ENCODE peak calls at places on chromosomes 16 and 17, in eight cellular contexts. S is left ventricle myocardium inferior; O is CD4-positive, alpha-beta T cell; X is A549; N is IMR-90; Y is tibial nerve; M is GM12865; W is fibroblast of pulmonary artery. D is an unnamed sample.

GRCh38 chr16:87436225-87437172 is 44.4 kb downstream of the MAP1LC3B start:
- DNase-seq in S (no peak), O (no peak), X (no peak), N (peak), Y (no peak), M (no peak), W (peak), D (no peak)

GRCh38 chr17:81868674-81869220 is 2.4 kb downstream of the ARHGDIA start:
- DNase-seq in S (no peak), O (no peak), X (peak), N (peak), Y (no peak), M (no peak), W (peak), D (no peak)

GRCh38 chr17:33520404-33521032 is 227.4 kb upstream of the ASIC2 start:
- DNase-seq in S (peak), O (peak), X (peak), N (peak), Y (peak), M (peak), W (peak), D (no peak)

GRCh38 chr16:35339337-35339736 is 1879.9 kb downstream of the TP53TG3F start:
- DNase-seq in S (no peak), O (no peak), X (no peak), N (no peak), Y (no peak), M (no peak), W (no peak), D (no peak)

GRCh38 chr16:54655171-54655590 is 275.5 kb upstream of the IRX5 start:
- DNase-seq in S (peak), O (no peak), X (no peak), N (no peak), Y (peak), M (no peak), W (peak), D (no peak)

GRCh38 chr16:13937411-13937810 is 17.5 kb downstream of the ERCC4 start:
- DNase-seq in S (no peak), O (no peak), X (no peak), N (no peak), Y (no peak), M (no peak), W (no peak), D (no peak)

GRCh38 chr17:19753661-19754463 is 5.8 kb upstream of the ALDH3A1 start:
- DNase-seq in S (no peak), O (no peak), X (peak), N (no peak), Y (no peak), M (no peak), W (no peak), D (no peak)

GRCh38 chr17:16491703-16492612 is at the start of gene LRRC75A:
- DNase-seq in S (peak), O (peak), X (no peak), N (peak), Y (no peak), M (peak), W (no peak), D (no peak)

GRCh38 chr17:46890638-46891037 is 32.3 kb upstream of the GOSR2 start:
- DNase-seq in S (no peak), O (no peak), X (no peak), N (no peak), Y (no peak), M (no peak), W (no peak), D (no peak)

GRCh38 chr16:74813109-74813641 is 38.6 kb upstream of the FA2H start:
- DNase-seq in S (peak), O (peak), X (peak), N (peak), Y (peak), M (peak), W (peak), D (no peak)

GRCh38 chr17:28701987-28702751 is 9.5 kb downstream of the PROCA1 start:
- DNase-seq in S (no peak), O (no peak), X (no peak), N (no peak), Y (no peak), M (no peak), W (no peak), D (no peak)

GRCh38 chr16:59993101-59993500 is 1259.0 kb upstream of the GOT2 start:
- DNase-seq in S (no peak), O (no peak), X (peak), N (no peak), Y (no peak), M (no peak), W (no peak), D (no peak)

GRCh38 chr16:16917201-16917600 is 538.3 kb downstream of the NPIPA7 start:
- DNase-seq in S (no peak), O (no peak), X (no peak), N (no peak), Y (no peak), M (no peak), W (no peak), D (no peak)

GRCh38 chr17:49363251-49363650 is 1.2 kb upstream of the ZNF652 start:
- DNase-seq in S (no peak), O (no peak), X (no peak), N (no peak), Y (no peak), M (no peak), W (no peak), D (no peak)

GRCh38 chr17:63929860-63930766 is 2.0 kb downstream of the CD79B start:
- DNase-seq in S (no peak), O (no peak), X (no peak), N (no peak), Y (no peak), M (no peak), W (no peak), D (no peak)

GRCh38 chr16:55418586-55418985 is 60.4 kb upstream of the MMP2 start:
- DNase-seq in S (no peak), O (no peak), X (no peak), N (peak), Y (no peak), M (no peak), W (peak), D (no peak)

GRCh38 chr17:36936455-36936934 is 780 bp upstream of the LHX1 start:
- DNase-seq in S (no peak), O (no peak), X (no peak), N (no peak), Y (no peak), M (no peak), W (no peak), D (no peak)

GRCh38 chr17:55577687-55578086 is 66.4 kb upstream of the SMIM36 start:
- DNase-seq in S (peak), O (peak), X (no peak), N (peak), Y (no peak), M (peak), W (no peak), D (no peak)

GRCh38 chr16:23836404-23837291 is 865 bp downstream of the PRKCB start:
- DNase-seq in S (peak), O (peak), X (no peak), N (no peak), Y (no peak), M (peak), W (no peak), D (no peak)

GRCh38 chr16:86457621-86458456 is 52.5 kb upstream of the FOXF1 start:
- DNase-seq in S (no peak), O (no peak), X (no peak), N (peak), Y (peak), M (no peak), W (peak), D (peak)

GRCh38 chr16:71476457-71476856 is 12.7 kb downstream of the ZNF19 start:
- DNase-seq in S (no peak), O (no peak), X (no peak), N (no peak), Y (no peak), M (no peak), W (no peak), D (no peak)

GRCh38 chr16:52580488-52580887 is 33.5 kb upstream of the TOX3 start:
- DNase-seq in S (no peak), O (no peak), X (no peak), N (no peak), Y (no peak), M (no peak), W (no peak), D (no peak)

GRCh38 chr17:83196088-83196765 is 116.8 kb downstream of the METRNL start:
- DNase-seq in S (peak), O (no peak), X (no peak), N (peak), Y (peak), M (no peak), W (peak), D (peak)

GRCh38 chr17:10875984-10876555 is 38.2 kb upstream of the PIRT start:
- DNase-seq in S (no peak), O (no peak), X (peak), N (peak), Y (peak), M (peak), W (peak), D (no peak)

GRCh38 chr17:82690786-82691489 is 7.6 kb downstream of the RAB40B start:
- DNase-seq in S (no peak), O (no peak), X (no peak), N (no peak), Y (no peak), M (no peak), W (no peak), D (no peak)

GRCh38 chr16:87689956-87690465 is 75.8 kb downstream of the KLHDC4 start:
- DNase-seq in S (no peak), O (no peak), X (no peak), N (no peak), Y (no peak), M (no peak), W (no peak), D (no peak)

GRCh38 chr16:58148526-58148925 is 19.3 kb upstream of the CFAP20 start:
- DNase-seq in S (no peak), O (no peak), X (no peak), N (no peak), Y (no peak), M (no peak), W (no peak), D (no peak)

GRCh38 chr17:67993153-67993997 is 2.9 kb downstream of the C17orf58 start:
- DNase-seq in S (peak), O (peak), X (peak), N (peak), Y (peak), M (peak), W (peak), D (peak)

GRCh38 chr17:39132192-39132600 is 19.2 kb downstream of the PLXDC1 start:
- DNase-seq in S (no peak), O (no peak), X (peak), N (peak), Y (peak), M (no peak), W (peak), D (no peak)

GRCh38 chr16:48126801-48127644 is 28.8 kb downstream of the ABCC12 start:
- DNase-seq in S (no peak), O (no peak), X (peak), N (peak), Y (no peak), M (no peak), W (peak), D (peak)

GRCh38 chr17:41496803-41497484 is 7.2 kb upstream of the KRT36 start:
- DNase-seq in S (peak), O (peak), X (peak), N (peak), Y (peak), M (peak), W (peak), D (peak)

GRCh38 chr17:51487947-51488346 is 227.6 kb downstream of the UTP18 start:
- DNase-seq in S (no peak), O (peak), X (peak), N (no peak), Y (no peak), M (peak), W (no peak), D (no peak)

GRCh38 chr16:70715860-70716357 is 30.1 kb upstream of the MTSS2 start:
- DNase-seq in S (no peak), O (no peak), X (no peak), N (peak), Y (no peak), M (no peak), W (peak), D (no peak)

GRCh38 chr17:63999680-64000531 is 1.8 kb downstream of the PRR29 start:
- DNase-seq in S (no peak), O (no peak), X (no peak), N (no peak), Y (no peak), M (no peak), W (no peak), D (no peak)

GRCh38 chr16:70594569-70594968 is 51.8 kb upstream of the IL34 start:
- DNase-seq in S (peak), O (no peak), X (no peak), N (no peak), Y (peak), M (no peak), W (peak), D (no peak)

GRCh38 chr16:8568231-8568617 is 22.1 kb downstream of the TMEM114 start:
- DNase-seq in S (no peak), O (no peak), X (no peak), N (peak), Y (no peak), M (no peak), W (no peak), D (no peak)

GRCh38 chr17:12020595-12021590 is at the start of gene MAP2K4:
- DNase-seq in S (peak), O (peak), X (peak), N (peak), Y (peak), M (peak), W (peak), D (peak)

DNA sequence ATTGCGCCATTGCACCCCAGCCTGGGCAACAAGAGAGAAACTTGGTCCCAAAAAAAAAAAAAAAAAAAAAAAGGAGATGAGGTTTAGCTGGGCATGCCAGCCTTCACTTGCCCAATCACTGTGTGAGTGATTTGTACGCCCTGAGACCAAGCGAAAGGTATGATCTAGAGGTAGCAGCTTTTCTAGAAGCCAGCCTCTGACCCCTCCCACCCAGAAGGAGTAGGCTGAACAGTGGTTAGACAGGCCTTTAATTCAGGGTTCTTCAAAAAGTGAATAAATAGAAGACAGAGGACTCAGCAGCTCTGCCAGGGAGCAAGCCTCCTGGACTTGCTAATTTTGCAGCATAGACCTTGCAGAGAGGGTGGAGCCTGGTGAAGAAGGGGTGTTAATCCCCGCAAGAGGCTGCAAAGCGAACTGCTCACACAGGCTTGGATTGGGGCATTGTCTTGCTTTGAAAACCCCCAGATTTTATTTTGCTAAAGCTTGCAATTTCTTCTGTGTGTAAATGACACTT is 7.1 kb upstream of the CYTH1 start:
- DNase-seq in S (no peak), O (no peak), X (no peak), N (no peak), Y (no peak), M (no peak), W (no peak), D (no peak)
- TF ChIP-seq CTCF in S (no peak), O (no peak), X (no peak), N (no peak), Y (no peak), M (no peak), W (no peak), D (no peak)

GRCh38 chr17:7240375-7240774 is 1.1 kb upstream of the PHF23 start:
- DNase-seq in S (no peak), O (no peak), X (no peak), N (no peak), Y (no peak), M (no peak), W (no peak), D (no peak)

GRCh38 chr17:7241047-7241733 is 1.1 kb downstream of the GABARAP start:
- DNase-seq in S (no peak), O (no peak), X (no peak), N (no peak), Y (no peak), M (no peak), W (no peak), D (no peak)

GRCh38 chr17:7238418-7239090 is 703 bp downstream of the PHF23 start:
- DNase-seq in S (no peak), O (no peak), X (peak), N (no peak), Y (no peak), M (peak), W (no peak), D (no peak)

GRCh38 chr17:7237761-7238417 is 1.4 kb downstream of the PHF23 start:
- DNase-seq in S (peak), O (peak), X (peak), N (peak), Y (peak), M (peak), W (peak), D (no peak)

DNA sequence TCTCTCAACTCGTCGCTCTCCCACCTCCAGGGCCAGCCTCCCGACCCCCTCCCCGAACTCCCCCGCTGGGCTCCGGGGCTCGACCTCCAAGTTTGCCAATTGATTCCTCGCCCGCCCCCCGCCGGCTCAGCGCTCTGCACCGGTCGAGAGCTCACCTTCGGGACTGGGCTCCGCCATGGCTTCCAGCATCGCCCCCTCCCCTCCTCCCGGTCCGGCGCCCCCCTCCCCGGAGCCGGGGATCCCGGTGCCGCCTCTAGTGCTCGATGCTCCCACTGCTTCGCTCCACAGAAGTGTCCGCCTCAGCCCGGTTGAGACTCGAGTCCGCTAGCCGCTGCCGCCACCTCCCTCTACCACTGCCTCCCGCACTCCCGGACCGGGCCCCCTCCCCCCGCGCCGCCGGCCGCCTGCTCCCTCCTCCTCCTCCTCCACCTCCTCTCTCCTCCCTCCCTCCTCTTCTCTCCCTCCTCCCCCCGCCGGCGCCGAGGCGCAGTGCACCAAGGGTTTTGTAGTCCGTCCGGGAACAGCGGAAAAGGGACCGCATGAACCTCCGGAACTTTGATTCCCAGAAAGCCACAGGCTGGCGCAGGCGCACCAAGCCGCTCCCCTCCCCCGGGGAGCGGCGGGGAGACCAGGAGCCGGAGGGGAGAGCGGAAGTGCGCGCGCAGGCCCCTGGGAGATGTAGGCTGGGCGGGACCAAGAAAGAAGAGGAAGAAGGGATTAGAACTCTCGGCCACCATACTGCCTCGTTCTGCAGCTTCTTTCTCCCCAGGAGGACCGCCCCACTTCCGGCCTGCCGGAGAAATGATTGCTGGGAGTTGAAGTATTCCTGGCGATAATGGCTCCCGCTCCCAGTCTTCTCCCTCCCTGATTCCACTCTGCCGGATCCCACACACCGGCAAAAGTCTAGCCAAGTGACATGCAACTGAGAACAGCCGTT is at the start of gene PHF23:
- DNase-seq in S (peak), O (peak), X (peak), N (peak), Y (peak), M (peak), W (peak), D (peak)
- TF ChIP-seq CTCF in S (no peak), O (no peak), X (no peak), N (no peak), Y (peak), M (no peak), W (no peak), D (no peak)

GRCh38 chr17:58541249-58541648 is 26.8 kb upstream of the MTMR4 start:
- DNase-seq in S (no peak), O (no peak), X (peak), N (no peak), Y (no peak), M (peak), W (no peak), D (no peak)
- TF ChIP-seq CTCF in S (peak), O (no peak), X (peak), N (peak), Y (no peak), M (peak), W (peak), D (peak)

GRCh38 chr17:6496116-6496481 is 51.8 kb downstream of the PIMREG start:
- DNase-seq in S (no peak), O (no peak), X (no peak), N (no peak), Y (no peak), M (peak), W (no peak), D (no peak)

GRCh38 chr17:6496636-6497441 is 52.6 kb downstream of the PIMREG start:
- DNase-seq in S (no peak), O (no peak), X (no peak), N (no peak), Y (no peak), M (no peak), W (no peak), D (no peak)

GRCh38 chr17:6497496-6498221 is 53.4 kb downstream of the PIMREG start:
- DNase-seq in S (no peak), O (no peak), X (no peak), N (no peak), Y (no peak), M (no peak), W (no peak), D (no peak)

GRCh38 chr17:6494239-6494941 is 50.1 kb downstream of the PIMREG start:
- DNase-seq in S (no peak), O (no peak), X (no peak), N (no peak), Y (no peak), M (no peak), W (no peak), D (no peak)

DNA sequence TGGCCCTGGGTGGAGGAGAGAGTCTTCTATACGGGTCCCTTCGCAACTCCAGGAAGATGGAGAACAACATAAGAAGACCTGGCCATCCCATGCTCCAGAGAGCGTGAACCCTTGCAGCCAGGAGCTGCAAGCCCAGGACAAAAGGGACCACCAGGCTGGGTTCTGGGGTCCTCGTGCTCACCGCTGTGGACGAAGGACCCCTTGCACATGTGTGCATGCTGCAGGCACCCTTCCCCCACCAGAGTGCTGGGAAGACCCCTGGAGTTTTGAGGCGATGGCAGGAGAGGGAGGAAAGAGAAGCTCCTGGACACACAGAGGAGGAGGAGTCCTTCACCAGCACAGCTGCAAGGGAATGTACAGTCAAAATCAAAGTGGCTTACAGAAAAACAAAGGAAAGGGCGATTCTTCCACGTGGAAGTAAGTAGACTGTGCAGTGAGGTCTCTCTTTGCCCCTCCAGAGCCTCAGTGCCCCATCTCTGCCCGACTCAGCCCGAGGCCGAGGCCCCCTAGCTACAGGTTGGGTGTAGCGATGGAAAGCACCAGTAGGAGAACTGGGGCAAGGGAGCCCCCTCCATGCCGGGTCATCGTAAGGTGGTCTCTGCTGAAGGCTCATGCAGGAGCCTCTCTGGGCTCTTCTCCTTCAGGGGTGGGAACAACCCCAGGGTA is 51.3 kb downstream of the PIMREG start:
- DNase-seq in S (no peak), O (no peak), X (no peak), N (no peak), Y (no peak), M (no peak), W (no peak), D (no peak)
- TF ChIP-seq CTCF in S (no peak), O (no peak), X (no peak), N (peak), Y (no peak), M (no peak), W (peak), D (no peak)

D was measured in BJ.